ENCODE peak calls at places on chromosomes 5 and 9, in six cellular contexts. P is neural progenitor cell, T is AG04449, S is endothelial cell, I is BE2C, L is prostate gland. O is an unnamed sample.

GRCh38 chr5:32489791-32490581 is 45.4 kb upstream of the ZFR start:
- DNase-seq in P (peak; percentile 86), T (no peak), S (peak; percentile 80), I (peak; percentile 93), L (peak; percentile 63), O (peak; percentile 76)

GRCh38 chr5:132180134-132180745 is 47.4 kb downstream of the P4HA2 start:
- DNase-seq in P (peak; percentile 60), T (peak; percentile 19), S (peak; percentile 26), I (peak; percentile 29), L (no peak), O (peak; percentile 26)

GRCh38 chr9:1049641-1050040 is 516 bp upstream of the DMRT2 start:
- DNase-seq in P (no peak), T (no peak), S (no peak), I (no peak), L (no peak), O (no peak)

GRCh38 chr5:10745133-10745532 is 15.9 kb downstream of the DAP start:
- DNase-seq in P (no peak), T (no peak), S (no peak), I (no peak), L (no peak), O (no peak)

GRCh38 chr5:172164773-172165212 is 23.2 kb downstream of the STK10 start:
- DNase-seq in P (no peak), T (no peak), S (no peak), I (no peak), L (no peak), O (no peak)

GRCh38 chr9:92564479-92564878 is 28.7 kb upstream of the ECM2 start:
- DNase-seq in P (no peak), T (no peak), S (no peak), I (no peak), L (no peak), O (no peak)

GRCh38 chr5:68139601-68140441 is 75.7 kb upstream of the PIK3R1 start:
- DNase-seq in P (no peak), T (no peak), S (no peak), I (no peak), L (no peak), O (no peak)

GRCh38 chr5:6465831-6466790 is 17.5 kb downstream of the UBE2QL1 start:
- DNase-seq in P (no peak), T (no peak), S (no peak), I (no peak), L (no peak), O (no peak)

GRCh38 chr9:109821711-109822110 is 41.7 kb downstream of the PALM2AKAP2 start:
- DNase-seq in P (no peak), T (peak; percentile 37), S (no peak), I (no peak), L (no peak), O (no peak)

GRCh38 chr9:130739081-130739480 is 45.5 kb downstream of the EXOSC2 start:
- DNase-seq in P (no peak), T (no peak), S (no peak), I (no peak), L (no peak), O (no peak)

GRCh38 chr5:1410156-1411014 is 34.9 kb downstream of the SLC6A3 start:
- DNase-seq in P (no peak), T (no peak), S (no peak), I (no peak), L (no peak), O (no peak)

GRCh38 chr5:134140530-134141201 is 26.2 kb downstream of the TCF7 start:
- DNase-seq in P (peak; percentile 79), T (peak; percentile 4), S (peak; percentile 76), I (peak; percentile 86), L (peak; percentile 83), O (peak; percentile 80)

GRCh38 chr5:109620651-109621050 is 69.1 kb upstream of the MAN2A1 start:
- DNase-seq in P (no peak), T (no peak), S (no peak), I (no peak), L (no peak), O (no peak)

GRCh38 chr9:115035872-115036612 is 81.9 kb downstream of the TNC start:
- DNase-seq in P (no peak), T (peak; percentile 77), S (no peak), I (no peak), L (no peak), O (peak; percentile 80)

GRCh38 chr5:57626703-57627102 is 144.1 kb upstream of the ACTBL2 start:
- DNase-seq in P (no peak), T (no peak), S (no peak), I (no peak), L (no peak), O (no peak)

GRCh38 chr9:6272229-6272597 is 56.0 kb upstream of the TPD52L3 start:
- DNase-seq in P (peak; percentile 10), T (peak; percentile 28), S (no peak), I (no peak), L (peak; percentile 54), O (no peak)

GRCh38 chr5:61311836-61312808 is 19.9 kb upstream of the ZSWIM6 start:
- DNase-seq in P (no peak), T (peak; percentile 93), S (no peak), I (no peak), L (no peak), O (no peak)

GRCh38 chr5:133391349-133392136 is 220.8 kb downstream of the FSTL4 start:
- DNase-seq in P (no peak), T (no peak), S (no peak), I (no peak), L (no peak), O (no peak)

GRCh38 chr9:106916491-106917235 is 53.7 kb downstream of the ZNF462 start:
- DNase-seq in P (no peak), T (peak; percentile 57), S (no peak), I (no peak), L (peak; percentile 21), O (no peak)

GRCh38 chr5:132095077-132095744 is 21.6 kb downstream of the CSF2 start:
- DNase-seq in P (no peak), T (no peak), S (no peak), I (no peak), L (no peak), O (no peak)

GRCh38 chr5:126139773-126140172 is 283.4 kb upstream of the GRAMD2B start:
- DNase-seq in P (no peak), T (no peak), S (no peak), I (no peak), L (no peak), O (no peak)

GRCh38 chr5:172361566-172362238 is 78.1 kb upstream of the UBTD2 start:
- DNase-seq in P (no peak), T (peak; percentile 99), S (no peak), I (no peak), L (no peak), O (peak; percentile 70)

GRCh38 chr9:7360513-7360912 is 439.1 kb downstream of the DMAC1 start:
- DNase-seq in P (peak; percentile 43), T (no peak), S (peak; percentile 34), I (peak; percentile 14), L (no peak), O (no peak)
- TF ChIP-seq CTCF in P (peak; percentile 56), T (no peak), S (peak; percentile 57), I (no peak), L (no peak), O (no peak)

GRCh38 chr5:140239461-140239860 is 63.4 kb downstream of the PFDN1 start:
- DNase-seq in P (no peak), T (no peak), S (no peak), I (no peak), L (no peak), O (no peak)

GRCh38 chr5:140239939-140240700 is 62.8 kb downstream of the PFDN1 start:
- DNase-seq in P (peak; percentile 82), T (no peak), S (peak; percentile 83), I (peak; percentile 80), L (no peak), O (peak; percentile 83)

GRCh38 chr5:140242099-140242498 is 60.8 kb downstream of the PFDN1 start:
- DNase-seq in P (no peak), T (no peak), S (no peak), I (no peak), L (no peak), O (no peak)

GRCh38 chr5:140242890-140243585 is 59.9 kb downstream of the PFDN1 start:
- DNase-seq in P (no peak), T (no peak), S (no peak), I (no peak), L (no peak), O (no peak)

DNA sequence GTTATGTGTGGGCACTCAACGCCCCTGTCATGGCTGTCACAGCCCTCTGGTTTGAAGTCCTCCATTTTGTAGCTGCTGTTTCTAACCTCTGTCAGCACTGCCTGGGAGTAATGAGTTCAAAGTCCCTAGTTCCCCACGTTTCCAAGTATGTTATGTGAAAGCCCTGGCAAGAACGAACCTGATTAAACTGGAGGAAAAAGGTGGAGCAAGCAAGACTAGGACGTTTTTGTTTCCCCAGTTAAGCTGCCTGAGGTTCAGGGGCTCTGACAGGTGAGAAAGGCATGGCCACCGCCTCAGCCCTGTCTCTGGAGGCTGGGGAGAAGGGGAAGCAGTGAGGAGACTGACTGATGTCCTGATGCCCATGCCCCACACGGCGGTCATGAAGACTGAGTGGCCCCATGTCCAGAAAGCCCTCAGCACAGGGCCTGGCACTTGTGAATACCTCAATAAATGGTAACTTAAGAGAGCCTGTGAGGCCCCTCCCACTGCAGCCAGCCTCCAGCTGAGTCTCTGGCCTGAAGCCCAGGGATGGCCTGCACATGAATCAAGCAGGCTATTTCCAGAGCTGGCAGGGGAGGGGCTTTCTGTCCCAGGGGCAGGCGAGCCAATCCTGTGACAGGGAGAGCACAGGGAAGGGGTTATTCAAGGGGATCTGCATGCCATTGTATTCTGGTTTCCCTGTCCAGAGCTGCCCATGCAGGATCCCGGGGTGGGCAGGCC is 61.8 kb downstream of the PFDN1 start:
- DNase-seq in P (peak; percentile 88), T (peak; percentile 73), S (peak; percentile 49), I (peak; percentile 96), L (peak; percentile 87), O (no peak)
- TF ChIP-seq CTCF in P (no peak), T (no peak), S (no peak), I (no peak), L (no peak), O (no peak)

GRCh38 chr5:107765685-107766063 is 94.9 kb upstream of the EFNA5 start:
- DNase-seq in P (no peak), T (no peak), S (no peak), I (no peak), L (no peak), O (no peak)
- TF ChIP-seq CTCF in P (no peak), T (no peak), S (no peak), I (no peak), L (no peak), O (no peak)

GRCh38 chr5:72161951-72162350 is 54.7 kb downstream of the MAP1B start:
- DNase-seq in P (no peak), T (no peak), S (no peak), I (no peak), L (no peak), O (no peak)
- TF ChIP-seq CTCF in P (no peak), T (no peak), S (no peak), I (no peak), L (no peak), O (no peak)

GRCh38 chr5:102971693-102972293 is 148.1 kb downstream of the GIN1 start:
- DNase-seq in P (peak; percentile 21), T (peak; percentile 23), S (no peak), I (no peak), L (no peak), O (no peak)
- TF ChIP-seq CTCF in P (peak; percentile 46), T (peak; percentile 42), S (no peak), I (no peak), L (peak; percentile 37), O (no peak)

GRCh38 chr9:34190996-34191892 is 12.4 kb downstream of the UBAP1 start:
- DNase-seq in P (peak; percentile 41), T (no peak), S (no peak), I (peak; percentile 20), L (no peak), O (no peak)
- TF ChIP-seq CTCF in P (peak; percentile 47), T (peak; percentile 11), S (no peak), I (peak; percentile 61), L (no peak), O (no peak)

O was measured in activated CD8-positive, alpha-beta T cell treated with anti-CD3 and anti-CD28 coated beads for 36 hours.